ENCODE peak calls at places on chromosomes 5 and 9, in five cellular contexts. C, B, R, L and Q are unnamed samples.

GRCh38 chr9:101229606-101230005 is 155.2 kb downstream of the BAAT start:
- DNase-seq in L (no peak), B (no peak), R (no peak), C (no peak), Q (no peak)

GRCh38 chr5:75050415-75050814 is 1.9 kb downstream of the GCNT4 start:
- DNase-seq in R (peak; percentile 47), C (peak; percentile 35), B (peak; percentile 38), L (peak; percentile 38), Q (peak; percentile 30)

GRCh38 chr9:129910628-129911567 is 75.6 kb downstream of the USP20 start:
- DNase-seq in B (no peak), R (peak; percentile 60), L (peak; percentile 99), C (peak; percentile 99), Q (peak; percentile 97)

GRCh38 chr9:129349571-129349947 is 171.5 kb upstream of the IER5L start:
- DNase-seq in R (no peak), B (no peak), L (no peak), C (no peak), Q (no peak)

GRCh38 chr5:9324348-9325056 is 221.4 kb downstream of the SEMA5A start:
- DNase-seq in R (no peak), C (no peak), L (peak; percentile 88), B (no peak), Q (peak; percentile 14)

GRCh38 chr9:31799953-31800609 is 584.4 kb upstream of the ACO1 start:
- DNase-seq in L (peak; percentile 70), C (peak; percentile 59), B (peak; percentile 15), R (no peak), Q (peak; percentile 53)

GRCh38 chr5:126460977-126461376 is 37.8 kb downstream of the GRAMD2B start:
- DNase-seq in L (no peak), B (no peak), R (no peak), C (no peak), Q (no peak)

GRCh38 chr5:62722360-62722759 is 143.7 kb downstream of the LRRC70 start:
- DNase-seq in L (no peak), B (no peak), R (peak; percentile 10), C (no peak), Q (no peak)

GRCh38 chr5:122674412-122674811 is 100.5 kb upstream of the SNX2 start:
- DNase-seq in B (no peak), C (peak; percentile 32), L (peak; percentile 24), R (no peak), Q (no peak)

GRCh38 chr5:149937610-149938009 is 7.0 kb downstream of the PDE6A start:
- DNase-seq in R (no peak), C (peak; percentile 42), L (no peak), B (no peak), Q (peak; percentile 92)

GRCh38 chr9:94847486-94847885 is 121.0 kb downstream of the AOPEP start:
- DNase-seq in B (no peak), L (peak; percentile 88), C (peak; percentile 77), R (no peak), Q (peak; percentile 23)

GRCh38 chr5:92838253-92838652 is 742.8 kb downstream of the NR2F1-AS1 start:
- DNase-seq in C (peak; percentile 21), B (peak; percentile 6), R (peak; percentile 15), L (peak; percentile 14), Q (peak; percentile 62)

GRCh38 chr5:179111267-179112207 is 51.4 kb downstream of the ZNF354C start:
- DNase-seq in B (no peak), C (no peak), L (no peak), R (no peak), Q (no peak)

GRCh38 chr5:97986069-97986468 is 787.4 kb upstream of the RGMB start:
- DNase-seq in C (peak; percentile 94), R (no peak), L (peak; percentile 59), B (no peak), Q (peak; percentile 55)
- TF ChIP-seq CTCF in C (peak; percentile 40), R (no peak), L (peak; percentile 12), B (no peak), Q (no peak)

GRCh38 chr5:128105203-128105602 is 21.6 kb downstream of the SLC12A2 start:
- DNase-seq in R (no peak), L (no peak), C (no peak), B (no peak), Q (no peak)

GRCh38 chr5:128109138-128109537 is 25.6 kb downstream of the SLC12A2 start:
- DNase-seq in C (no peak), R (no peak), B (no peak), L (no peak), Q (no peak)

GRCh38 chr5:128111818-128112448 is 28.4 kb downstream of the SLC12A2 start:
- DNase-seq in L (peak; percentile 52), C (peak; percentile 74), R (no peak), B (no peak), Q (peak; percentile 17)

GRCh38 chr5:128109766-128110165 is 26.2 kb downstream of the SLC12A2 start:
- DNase-seq in R (no peak), B (no peak), L (no peak), C (no peak), Q (no peak)
- TF ChIP-seq CTCF in R (no peak), B (no peak), L (no peak), C (no peak), Q (no peak)

DNA sequence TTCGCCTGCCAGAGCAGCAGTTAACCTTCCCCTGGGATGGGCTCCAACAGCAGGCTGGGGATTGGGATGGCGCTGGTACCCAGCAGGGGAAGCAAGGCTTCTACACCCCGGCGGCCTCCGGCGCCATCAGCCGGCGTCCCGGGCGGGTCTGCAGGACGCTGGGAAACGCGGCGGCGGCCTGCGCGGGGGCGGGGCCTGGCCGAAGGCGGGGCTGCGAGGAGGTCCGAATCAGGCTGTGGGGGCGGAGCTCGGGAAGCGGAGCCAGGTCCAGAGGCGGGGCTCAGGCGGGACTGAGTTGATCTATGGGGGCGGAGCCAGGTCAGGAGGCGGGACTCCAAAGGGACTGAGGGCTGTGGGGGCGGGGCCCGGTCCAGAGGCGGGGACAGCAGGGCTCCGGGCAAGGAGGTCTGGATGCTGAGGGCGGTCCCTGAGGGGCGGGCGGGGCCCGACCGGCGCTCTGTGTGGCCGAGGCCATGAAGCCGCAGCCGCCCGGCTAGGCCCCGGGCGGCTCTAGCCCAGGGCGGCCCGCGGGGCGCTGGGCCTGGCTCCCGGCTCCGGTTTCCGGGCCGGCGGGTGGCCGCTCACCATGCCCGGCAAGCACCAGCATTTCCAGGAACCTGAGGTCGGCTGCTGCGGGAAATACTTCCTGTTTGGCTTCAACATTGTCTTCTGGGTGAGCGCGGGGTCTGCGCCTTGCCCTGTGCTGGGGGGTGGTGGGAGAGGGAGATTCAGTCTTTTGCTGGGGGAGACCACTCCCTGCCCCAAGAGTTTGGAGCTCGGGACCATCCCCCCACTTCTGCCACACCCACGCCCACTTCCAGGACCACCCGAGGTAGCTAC is at the start of gene TSPAN17:
- DNase-seq in B (peak; percentile 100), R (peak; percentile 92), L (peak; percentile 99), C (peak; percentile 99), Q (peak; percentile 100)
- TF ChIP-seq CTCF in B (no peak), R (peak; percentile 30), L (peak; percentile 21), C (no peak), Q (peak; percentile 49)

GRCh38 chr5:21424907-21425306 is 1428.2 kb downstream of the CDH12 start:
- DNase-seq in R (no peak), L (no peak), B (no peak), C (no peak), Q (no peak)

DNA sequence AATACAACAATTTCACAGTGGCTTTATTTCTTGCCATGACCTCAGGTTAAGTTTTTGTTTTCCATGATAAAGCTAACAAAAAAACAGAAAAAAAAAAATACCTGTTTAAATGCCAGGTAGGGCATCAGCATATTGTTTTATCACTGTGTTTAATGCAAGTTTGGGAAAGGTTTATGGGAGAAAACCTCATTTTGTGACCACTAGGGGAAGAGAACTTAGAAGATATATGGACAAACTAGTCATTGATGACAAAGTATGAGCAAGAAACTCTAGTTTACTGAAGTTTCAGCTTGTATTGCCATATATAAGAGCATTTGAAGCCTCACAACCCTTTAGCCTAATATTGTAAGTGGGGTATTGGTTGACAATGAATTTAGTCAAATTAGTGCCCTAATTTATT is 1431.4 kb upstream of the CDH18 start:
- DNase-seq in C (no peak), B (no peak), L (no peak), R (no peak), Q (peak; percentile 4)
- TF ChIP-seq CTCF in C (no peak), B (peak; percentile 35), L (no peak), R (no peak), Q (no peak)

GRCh38 chr9:98658965-98659364 is 49.8 kb downstream of the GABBR2 start:
- DNase-seq in B (no peak), L (peak; percentile 56), R (no peak), C (peak; percentile 52), Q (no peak)
- TF ChIP-seq CTCF in B (no peak), L (no peak), R (no peak), C (no peak), Q (no peak)